ENCODE peak calls at places on chromosomes 6 and 20, in five cellular contexts. U, I, W, T and G are unnamed samples.

GRCh38 chr20:23350855-23351838 is 556 bp downstream of the NXT1 start:
- DNase-seq in T (peak; percentile 49), U (no peak), I (no peak), W (peak; percentile 49), G (peak; percentile 71)

GRCh38 chr20:33373735-33374605 is 27.3 kb downstream of the CDK5RAP1 start:
- DNase-seq in W (no peak), U (no peak), T (no peak), I (no peak), G (no peak)

GRCh38 chr6:25315194-25315593 is 36.0 kb downstream of the CARMIL1 start:
- DNase-seq in I (no peak), T (no peak), U (no peak), W (no peak), G (peak; percentile 10)

GRCh38 chr20:34334654-34335407 is 28.2 kb upstream of the ITCH start:
- DNase-seq in I (no peak), T (peak; percentile 98), W (no peak), U (no peak), G (no peak)

GRCh38 chr6:160960839-160961238 is 30.7 kb upstream of the MAP3K4 start:
- DNase-seq in U (no peak), T (peak; percentile 7), W (no peak), I (no peak), G (no peak)

GRCh38 chr6:112409311-112409710 is 62.2 kb downstream of the RFPL4B start:
- DNase-seq in U (no peak), W (no peak), I (peak; percentile 65), T (no peak), G (no peak)

GRCh38 chr20:36881888-36882287 is 6.0 kb downstream of the TLDC2 start:
- DNase-seq in T (no peak), W (no peak), I (no peak), U (no peak), G (no peak)

GRCh38 chr6:100724696-100725095 is 156.4 kb downstream of the ASCC3 start:
- DNase-seq in T (no peak), U (no peak), W (no peak), I (no peak), G (no peak)

GRCh38 chr6:82268301-82268846 is 20.8 kb upstream of the IBTK start:
- DNase-seq in I (no peak), W (no peak), U (no peak), T (no peak), G (no peak)

GRCh38 chr6:96626749-96627353 is 63.9 kb downstream of the FHL5 start:
- DNase-seq in T (peak; percentile 26), W (no peak), I (peak; percentile 44), U (peak; percentile 23), G (peak; percentile 67)

GRCh38 chr6:125273965-125274364 is 27.8 kb downstream of the HDDC2 start:
- DNase-seq in W (no peak), T (no peak), I (no peak), U (peak; percentile 42), G (peak; percentile 17)

GRCh38 chr6:32608374-32608773 is 18.7 kb upstream of the HLA-DRB1 start:
- DNase-seq in T (no peak), I (no peak), W (no peak), U (no peak), G (no peak)

GRCh38 chr6:31811645-31812044 is 3.4 kb downstream of the HSPA1L start:
- DNase-seq in W (no peak), U (no peak), I (no peak), T (no peak), G (no peak)

GRCh38 chr6:33627876-33628275 is 6.8 kb downstream of the ITPR3 start:
- DNase-seq in I (no peak), W (no peak), T (no peak), U (no peak), G (no peak)

GRCh38 chr20:1964659-1965405 is 29.0 kb downstream of the PDYN start:
- DNase-seq in T (no peak), U (no peak), W (no peak), I (no peak), G (no peak)